ENCODE peak calls at places on chromosomes 11 and 22, in six cellular contexts. One of them, this sample, is unnamed.
A peak's percentile ranks its signal among the peaks of the same experiment; 100 is the strongest.

GRCh38 chr11:59842316-59842715 is 3.0 kb downstream of the CBLIF start:
- DNase-seq in Calu3: no peak
- DNase-seq in activated CD4-positive, alpha-beta T cell treated with anti-CD3 and anti-CD28 coated beads, Interleukin-2, amount 10 ng/mL, durations not matched to agents 7 days and 5 days: no peak
- DNase-seq in EL: no peak
- DNase-seq in hepatic stellate cell: no peak
- DNase-seq in hypothalamus: no peak
- DNase-seq in this sample: no peak

GRCh38 chr11:132490976-132491375 is 1041.3 kb downstream of the OPCML start:
- DNase-seq in Calu3: no peak
- DNase-seq in activated CD4-positive, alpha-beta T cell treated with anti-CD3 and anti-CD28 coated beads, Interleukin-2, amount 10 ng/mL, durations not matched to agents 7 days and 5 days: no peak
- DNase-seq in EL: peak; percentile 58
- DNase-seq in hepatic stellate cell: no peak
- DNase-seq in hypothalamus: no peak
- DNase-seq in this sample: no peak

GRCh38 chr11:63508009-63508408 is 2.1 kb downstream of the LGALS12 start:
- DNase-seq in Calu3: peak; percentile 72
- DNase-seq in activated CD4-positive, alpha-beta T cell treated with anti-CD3 and anti-CD28 coated beads, Interleukin-2, amount 10 ng/mL, durations not matched to agents 7 days and 5 days: peak; percentile 13
- DNase-seq in EL: no peak
- DNase-seq in hepatic stellate cell: peak; percentile 30
- DNase-seq in hypothalamus: no peak
- DNase-seq in this sample: no peak

GRCh38 chr11:59559886-59560285 is 48.5 kb downstream of the OR4D9 start:
- DNase-seq in Calu3: no peak
- DNase-seq in activated CD4-positive, alpha-beta T cell treated with anti-CD3 and anti-CD28 coated beads, Interleukin-2, amount 10 ng/mL, durations not matched to agents 7 days and 5 days: no peak
- DNase-seq in EL: no peak
- DNase-seq in hepatic stellate cell: no peak
- DNase-seq in hypothalamus: peak; percentile 46
- DNase-seq in this sample: no peak

GRCh38 chr11:45395421-45395820 is 109.3 kb upstream of the SYT13 start:
- DNase-seq in Calu3: no peak
- DNase-seq in activated CD4-positive, alpha-beta T cell treated with anti-CD3 and anti-CD28 coated beads, Interleukin-2, amount 10 ng/mL, durations not matched to agents 7 days and 5 days: no peak
- DNase-seq in EL: no peak
- DNase-seq in hepatic stellate cell: no peak
- DNase-seq in hypothalamus: no peak
- DNase-seq in this sample: no peak

GRCh38 chr11:126636911-126637799 is 281.7 kb downstream of the ST3GAL4 start:
- DNase-seq in Calu3: no peak
- DNase-seq in activated CD4-positive, alpha-beta T cell treated with anti-CD3 and anti-CD28 coated beads, Interleukin-2, amount 10 ng/mL, durations not matched to agents 7 days and 5 days: no peak
- DNase-seq in EL: peak; percentile 86
- DNase-seq in hepatic stellate cell: peak; percentile 85
- DNase-seq in hypothalamus: no peak
- DNase-seq in this sample: no peak

GRCh38 chr11:46321757-46322156 is 25.5 kb upstream of the DGKZ start:
- DNase-seq in Calu3: no peak
- DNase-seq in activated CD4-positive, alpha-beta T cell treated with anti-CD3 and anti-CD28 coated beads, Interleukin-2, amount 10 ng/mL, durations not matched to agents 7 days and 5 days: no peak
- DNase-seq in EL: no peak
- DNase-seq in hepatic stellate cell: no peak
- DNase-seq in hypothalamus: no peak
- DNase-seq in this sample: no peak

GRCh38 chr11:66856496-66857233 is at the start of gene LRFN4:
- DNase-seq in Calu3: peak; percentile 66
- DNase-seq in activated CD4-positive, alpha-beta T cell treated with anti-CD3 and anti-CD28 coated beads, Interleukin-2, amount 10 ng/mL, durations not matched to agents 7 days and 5 days: no peak
- DNase-seq in EL: peak; percentile 20
- DNase-seq in hepatic stellate cell: no peak
- DNase-seq in hypothalamus: peak; percentile 92
- DNase-seq in this sample: peak; percentile 82

GRCh38 chr11:69136471-69136870 is 19.3 kb upstream of the SMIM38 start:
- DNase-seq in Calu3: no peak
- DNase-seq in activated CD4-positive, alpha-beta T cell treated with anti-CD3 and anti-CD28 coated beads, Interleukin-2, amount 10 ng/mL, durations not matched to agents 7 days and 5 days: no peak
- DNase-seq in EL: no peak
- DNase-seq in hepatic stellate cell: no peak
- DNase-seq in hypothalamus: no peak
- DNase-seq in this sample: no peak

GRCh38 chr11:94028436-94028835 is 7.3 kb downstream of the HEPHL1 start:
- DNase-seq in Calu3: peak; percentile 41
- DNase-seq in activated CD4-positive, alpha-beta T cell treated with anti-CD3 and anti-CD28 coated beads, Interleukin-2, amount 10 ng/mL, durations not matched to agents 7 days and 5 days: no peak
- DNase-seq in EL: peak; percentile 85
- DNase-seq in hepatic stellate cell: no peak
- DNase-seq in hypothalamus: no peak
- DNase-seq in this sample: no peak

GRCh38 chr22:19035474-19036228 is 86.6 kb downstream of the DGCR2 start:
- DNase-seq in Calu3: no peak
- DNase-seq in activated CD4-positive, alpha-beta T cell treated with anti-CD3 and anti-CD28 coated beads, Interleukin-2, amount 10 ng/mL, durations not matched to agents 7 days and 5 days: no peak
- DNase-seq in EL: no peak
- DNase-seq in hepatic stellate cell: no peak
- DNase-seq in hypothalamus: no peak
- DNase-seq in this sample: peak; percentile 22

GRCh38 chr22:48858121-48858520 is 969.6 kb downstream of the BRD1 start:
- DNase-seq in Calu3: no peak
- DNase-seq in activated CD4-positive, alpha-beta T cell treated with anti-CD3 and anti-CD28 coated beads, Interleukin-2, amount 10 ng/mL, durations not matched to agents 7 days and 5 days: no peak
- DNase-seq in EL: no peak
- DNase-seq in hepatic stellate cell: no peak
- DNase-seq in hypothalamus: no peak
- DNase-seq in this sample: no peak

GRCh38 chr11:29217901-29218300 is 798.9 kb downstream of the KCNA4 start:
- DNase-seq in Calu3: no peak
- DNase-seq in activated CD4-positive, alpha-beta T cell treated with anti-CD3 and anti-CD28 coated beads, Interleukin-2, amount 10 ng/mL, durations not matched to agents 7 days and 5 days: no peak
- DNase-seq in EL: no peak
- DNase-seq in hepatic stellate cell: no peak
- DNase-seq in hypothalamus: no peak
- DNase-seq in this sample: no peak

GRCh38 chr11:21933095-21933494 is 259.8 kb upstream of the ANO5 start:
- DNase-seq in Calu3: no peak
- DNase-seq in activated CD4-positive, alpha-beta T cell treated with anti-CD3 and anti-CD28 coated beads, Interleukin-2, amount 10 ng/mL, durations not matched to agents 7 days and 5 days: no peak
- DNase-seq in EL: no peak
- DNase-seq in hepatic stellate cell: no peak
- DNase-seq in hypothalamus: no peak
- DNase-seq in this sample: no peak

GRCh38 chr11:132838621-132839020 is 693.7 kb downstream of the OPCML start:
- DNase-seq in Calu3: no peak
- DNase-seq in activated CD4-positive, alpha-beta T cell treated with anti-CD3 and anti-CD28 coated beads, Interleukin-2, amount 10 ng/mL, durations not matched to agents 7 days and 5 days: no peak
- DNase-seq in EL: peak; percentile 66
- DNase-seq in hepatic stellate cell: no peak
- DNase-seq in hypothalamus: no peak
- DNase-seq in this sample: no peak

GRCh38 chr11:78420255-78420764 is 2.7 kb upstream of the GAB2 start:
- DNase-seq in Calu3: peak; percentile 69
- DNase-seq in activated CD4-positive, alpha-beta T cell treated with anti-CD3 and anti-CD28 coated beads, Interleukin-2, amount 10 ng/mL, durations not matched to agents 7 days and 5 days: peak; percentile 50
- DNase-seq in EL: peak; percentile 85
- DNase-seq in hepatic stellate cell: peak; percentile 74
- DNase-seq in hypothalamus: peak; percentile 23
- DNase-seq in this sample: peak; percentile 82

GRCh38 chr11:15638386-15638787 is 523.7 kb downstream of the INSC start:
- DNase-seq in Calu3: no peak
- DNase-seq in activated CD4-positive, alpha-beta T cell treated with anti-CD3 and anti-CD28 coated beads, Interleukin-2, amount 10 ng/mL, durations not matched to agents 7 days and 5 days: no peak
- DNase-seq in EL: no peak
- DNase-seq in hepatic stellate cell: no peak
- DNase-seq in hypothalamus: no peak
- DNase-seq in this sample: no peak

GRCh38 chr11:115501895-115502589 is 2.2 kb downstream of the CADM1 start:
- DNase-seq in Calu3: no peak
- DNase-seq in activated CD4-positive, alpha-beta T cell treated with anti-CD3 and anti-CD28 coated beads, Interleukin-2, amount 10 ng/mL, durations not matched to agents 7 days and 5 days: no peak
- DNase-seq in EL: no peak
- DNase-seq in hepatic stellate cell: no peak
- DNase-seq in hypothalamus: no peak
- DNase-seq in this sample: no peak

GRCh38 chr11:76653674-76654309 is 16.8 kb downstream of the LRRC32 start:
- DNase-seq in Calu3: no peak
- DNase-seq in activated CD4-positive, alpha-beta T cell treated with anti-CD3 and anti-CD28 coated beads, Interleukin-2, amount 10 ng/mL, durations not matched to agents 7 days and 5 days: no peak
- DNase-seq in EL: peak; percentile 36
- DNase-seq in hepatic stellate cell: peak; percentile 83
- DNase-seq in hypothalamus: no peak
- DNase-seq in this sample: peak; percentile 75

GRCh38 chr11:19889531-19889930 is 176.9 kb downstream of the NAV2 start:
- DNase-seq in Calu3: no peak
- DNase-seq in activated CD4-positive, alpha-beta T cell treated with anti-CD3 and anti-CD28 coated beads, Interleukin-2, amount 10 ng/mL, durations not matched to agents 7 days and 5 days: no peak
- DNase-seq in EL: peak; percentile 58
- DNase-seq in hepatic stellate cell: peak; percentile 18
- DNase-seq in hypothalamus: no peak
- DNase-seq in this sample: no peak

GRCh38 chr22:39664485-39665200 is 94.1 kb downstream of the CACNA1I start:
- DNase-seq in Calu3: no peak
- DNase-seq in activated CD4-positive, alpha-beta T cell treated with anti-CD3 and anti-CD28 coated beads, Interleukin-2, amount 10 ng/mL, durations not matched to agents 7 days and 5 days: peak; percentile 32
- DNase-seq in EL: no peak
- DNase-seq in hepatic stellate cell: no peak
- DNase-seq in hypothalamus: no peak
- DNase-seq in this sample: no peak

GRCh38 chr11:130051077-130051476 is 18.6 kb upstream of the APLP2 start:
- DNase-seq in Calu3: no peak
- DNase-seq in activated CD4-positive, alpha-beta T cell treated with anti-CD3 and anti-CD28 coated beads, Interleukin-2, amount 10 ng/mL, durations not matched to agents 7 days and 5 days: no peak
- DNase-seq in EL: no peak
- DNase-seq in hepatic stellate cell: no peak
- DNase-seq in hypothalamus: no peak
- DNase-seq in this sample: no peak

GRCh38 chr11:1438261-1438966 is 48.2 kb downstream of the MOB2 start:
- DNase-seq in Calu3: no peak
- DNase-seq in activated CD4-positive, alpha-beta T cell treated with anti-CD3 and anti-CD28 coated beads, Interleukin-2, amount 10 ng/mL, durations not matched to agents 7 days and 5 days: no peak
- DNase-seq in EL: no peak
- DNase-seq in hepatic stellate cell: no peak
- DNase-seq in hypothalamus: no peak
- DNase-seq in this sample: no peak

This sample was measured in Right ventricle myocardium inferior.